ENCODE peak calls at places on chromosome 5, in ten cellular contexts. W is effector memory CD4-positive, alpha-beta T cell; F is activated CD4-positive, alpha-beta T cell treated with anti-CD3 and anti-CD28 coated beads, Interleukin-2, amount 50 U/mL, for 1 hour; M is DND-41; L is T-cell; C is NCI-H524; N is Panc1; S is NCI-H1694 treated with DMSO at 0.1 percent for 48 hours; T is iPS-NIHi11; H is HT-29. E is an unnamed sample.
A peak's percentile ranks its signal among the peaks of the same experiment; 100 is the strongest.

GRCh38 chr5:98258939-98259338 is 514.5 kb upstream of the RGMB start:
- DNase-seq in W (no peak), F (no peak), M (no peak), L (no peak), C (no peak), N (no peak), S (no peak), T (no peak), H (no peak), E (no peak)

GRCh38 chr5:142872217-142872616 is 102.0 kb downstream of the ARHGAP26 start:
- DNase-seq in W (no peak), F (no peak), M (no peak), L (no peak), C (peak; percentile 45), N (no peak), S (no peak), T (no peak), H (no peak), E (no peak)

GRCh38 chr5:55226934-55227737 is at the start of gene MCIDAS:
- DNase-seq in W (peak; percentile 28), F (peak; percentile 29), M (peak; percentile 32), L (no peak), C (peak; percentile 70), N (no peak), S (peak; percentile 54), T (peak; percentile 86), H (peak; percentile 89), E (peak; percentile 44)

GRCh38 chr5:37771731-37772130 is 68.1 kb downstream of the GDNF start:
- DNase-seq in W (no peak), F (no peak), M (no peak), L (no peak), C (no peak), N (no peak), S (no peak), T (no peak), H (no peak), E (no peak)

GRCh38 chr5:175216991-175217390 is 227.0 kb downstream of the DRD1 start:
- DNase-seq in W (no peak), F (no peak), M (no peak), L (no peak), C (no peak), N (no peak), S (no peak), T (no peak), H (no peak), E (no peak)

GRCh38 chr5:116576043-116576713 is 1.6 kb upstream of the SEMA6A start:
- DNase-seq in W (no peak), F (no peak), M (no peak), L (no peak), C (peak; percentile 79), N (no peak), S (peak; percentile 5), T (peak; percentile 89), H (peak; percentile 63), E (no peak)

GRCh38 chr5:149931992-149932436 is 12.6 kb downstream of the PDE6A start:
- DNase-seq in W (no peak), F (no peak), M (no peak), L (no peak), C (no peak), N (peak; percentile 42), S (no peak), T (no peak), H (no peak), E (no peak)

GRCh38 chr5:21688655-21689054 is 1164.5 kb downstream of the CDH12 start:
- DNase-seq in W (no peak), F (no peak), M (no peak), L (no peak), C (no peak), N (no peak), S (no peak), T (no peak), H (no peak), E (no peak)

GRCh38 chr5:14922456-14922855 is 50.9 kb upstream of the ANKH start:
- DNase-seq in W (no peak), F (no peak), M (no peak), L (no peak), C (no peak), N (no peak), S (no peak), T (no peak), H (no peak), E (no peak)

GRCh38 chr5:28779161-28779754 is 1740.9 kb upstream of the CDH9 start:
- DNase-seq in W (no peak), F (no peak), M (no peak), L (no peak), C (no peak), N (peak; percentile 13), S (no peak), T (peak; percentile 6), H (no peak), E (no peak)

GRCh38 chr5:157612071-157612476 is 36.5 kb upstream of the ADAM19 start:
- DNase-seq in W (no peak), F (no peak), M (no peak), L (no peak), C (peak; percentile 70), N (no peak), S (no peak), T (no peak), H (no peak), E (no peak)

E was measured in activated T-helper 9 cell treated with anti-CD3 and anti-CD28 coated beads, Interleukin-2, amount 50 U/mL, for 16 hours.